ENCODE peak calls at places on chromosomes 1 and 21, in nine cellular contexts. N, R, M, A, F, J, S, B and W are unnamed samples. For H3K36me3 and H3K4me1, the result is how much of the 10 kb centered on the place peaks cover.

GRCh38 chr1:22861764-22862440 is 110.8 kb downstream of the LACTBL1 start:
- DNase-seq in R (peak), J (peak), A (no peak), S (no peak), F (peak), B (no peak), N (no peak), M (peak), W (no peak)

GRCh38 chr1:2132222-2133038 is 62.1 kb downstream of the FAAP20 start:
- DNase-seq in B (peak), A (peak), N (no peak), R (peak), J (peak), S (no peak), F (no peak), M (no peak), W (peak)

GRCh38 chr1:111513410-111514020 is 10.1 kb upstream of the ADORA3 start:
- DNase-seq in J (no peak), F (no peak), M (no peak), B (no peak), A (peak), S (no peak), N (no peak), R (no peak), W (no peak)

GRCh38 chr1:231423648-231424047 is 1.6 kb upstream of the EGLN1 start:
- DNase-seq in R (no peak), J (no peak), B (no peak), S (no peak), M (no peak), A (no peak), N (no peak), F (no peak), W (no peak)

GRCh38 chr1:34362949-34363348 is 186.2 kb downstream of the C1orf94 start:
- DNase-seq in N (no peak), A (no peak), B (no peak), R (no peak), J (no peak), M (no peak), S (no peak), F (no peak), W (no peak)

GRCh38 chr1:90854559-90854958 is 137.5 kb upstream of the BARHL2 start:
- DNase-seq in S (no peak), A (no peak), M (no peak), B (no peak), N (no peak), F (no peak), R (no peak), J (no peak), W (no peak)

GRCh38 chr1:17010601-17011438 is 908 bp downstream of the ATP13A2 start:
- DNase-seq in A (peak), J (peak), N (no peak), M (peak), B (peak), S (peak), F (peak), R (peak), W (peak)

GRCh38 chr1:156801409-156802121 is 15.1 kb downstream of the SH2D2A start:
- DNase-seq in F (no peak), R (no peak), S (no peak), N (no peak), A (peak), B (no peak), M (peak), J (no peak), W (no peak)

GRCh38 chr21:30336596-30336995 is 898 bp downstream of the KRTAP27-1 start:
- DNase-seq in A (no peak), F (no peak), S (no peak), M (no peak), N (no peak), R (no peak), B (no peak), J (no peak), W (no peak)

GRCh38 chr1:104466068-104466467 is 716.4 kb downstream of the AMY1C start:
- DNase-seq in A (no peak), S (no peak), R (no peak), M (no peak), N (no peak), J (no peak), F (no peak), B (no peak), W (no peak)

GRCh38 chr1:243488459-243489163 is 232.8 kb downstream of the SDCCAG8 start:
- DNase-seq in M (no peak), R (no peak), N (no peak), S (no peak), B (no peak), J (no peak), A (no peak), F (no peak), W (no peak)
- H3K4me3 ChIP-seq in M (no peak), R (no peak), N (no peak), S (no peak), B (no peak), J (no peak), A (no peak), F (no peak), W (no peak)

GRCh38 chr1:66294692-66295384 is 239.1 kb upstream of the SGIP1 start:
- DNase-seq in S (no peak), M (no peak), B (no peak), R (no peak), J (no peak), N (no peak), F (no peak), A (no peak), W (no peak)

GRCh38 chr1:66292341-66292740 is 241.6 kb upstream of the SGIP1 start:
- DNase-seq in S (no peak), R (no peak), N (no peak), M (no peak), F (no peak), A (no peak), J (no peak), B (no peak), W (no peak)

GRCh38 chr1:66288048-66288447 is 245.9 kb upstream of the SGIP1 start:
- DNase-seq in R (no peak), B (no peak), A (no peak), N (no peak), J (no peak), F (no peak), M (no peak), S (no peak), W (no peak)

GRCh38 chr1:66292944-66293343 is 241.0 kb upstream of the SGIP1 start:
- DNase-seq in B (no peak), F (no peak), S (no peak), R (no peak), M (no peak), A (no peak), J (no peak), N (no peak), W (no peak)

GRCh38 chr1:66291047-66291864 is 242.7 kb upstream of the SGIP1 start:
- DNase-seq in A (no peak), S (no peak), R (no peak), F (no peak), J (no peak), B (no peak), N (no peak), M (no peak), W (no peak)
- H3K36me3 ChIP-seq in A (under half), S (under half), R (under half), F (under half), J (under half), B (under half), N (under half), M (under half), W (under half)

GRCh38 chr1:207810606-207811295 is 58.9 kb downstream of the CD46 start:
- DNase-seq in N (no peak), S (no peak), M (no peak), F (no peak), A (no peak), B (no peak), J (no peak), R (no peak), W (no peak)

GRCh38 chr1:207808322-207808705 is 56.5 kb downstream of the CD46 start:
- DNase-seq in F (no peak), J (no peak), R (no peak), S (no peak), N (no peak), A (no peak), B (no peak), M (no peak), W (no peak)

GRCh38 chr1:207807395-207808321 is 55.8 kb downstream of the CD46 start:
- DNase-seq in F (peak), A (peak), R (no peak), N (no peak), J (no peak), B (no peak), M (peak), S (no peak), W (no peak)

GRCh38 chr1:207810173-207810572 is 58.3 kb downstream of the CD46 start:
- DNase-seq in M (no peak), J (no peak), N (no peak), R (no peak), B (no peak), A (no peak), S (no peak), F (no peak), W (no peak)

DNA sequence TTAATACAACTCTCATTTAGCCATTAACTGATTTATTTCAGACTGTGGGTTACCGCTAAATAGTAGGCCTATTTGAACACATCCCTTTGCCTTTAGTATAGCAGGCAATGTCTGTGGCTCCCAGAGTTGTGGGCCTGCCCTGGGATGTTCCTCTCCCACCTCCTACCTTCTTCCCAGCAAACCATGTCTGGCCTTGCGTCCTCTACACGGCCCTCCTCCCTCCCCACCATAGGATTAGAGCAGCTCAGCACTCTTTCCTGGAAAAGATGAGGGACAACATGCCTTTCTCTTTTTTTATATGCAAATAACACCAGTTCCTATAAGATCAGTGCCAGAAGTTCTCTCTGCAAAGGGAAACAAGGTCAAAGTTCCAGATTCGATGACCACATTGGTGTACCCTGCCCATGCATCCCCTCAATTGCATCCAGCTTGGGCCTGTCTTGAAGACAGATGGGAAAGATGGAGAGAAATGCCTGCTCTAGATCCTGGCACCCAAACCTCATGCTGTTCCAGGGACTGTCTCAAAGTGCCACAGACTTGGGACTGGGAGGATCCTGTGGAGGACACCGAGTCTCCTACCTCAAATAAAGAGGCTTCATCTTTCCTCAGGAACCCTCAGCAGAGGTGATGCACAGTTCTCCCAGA is 57.2 kb downstream of the CD46 start:
- DNase-seq in F (no peak), B (no peak), N (no peak), S (no peak), J (no peak), R (no peak), M (no peak), A (no peak), W (no peak)
- H3K4me1 ChIP-seq in F (under half), B (half or more), N (under half), S (under half), J (half or more), R (under half), M (half or more), A (half or more), W (under half)

GRCh38 chr1:64019818-64020217 is 183.6 kb upstream of the UBE2U start:
- DNase-seq in J (no peak), B (no peak), R (peak), M (peak), N (no peak), S (no peak), A (no peak), F (peak), W (no peak)
- H3K4me3 ChIP-seq in J (no peak), B (peak), R (no peak), M (peak), N (no peak), S (no peak), A (peak), F (no peak), W (no peak)

DNA sequence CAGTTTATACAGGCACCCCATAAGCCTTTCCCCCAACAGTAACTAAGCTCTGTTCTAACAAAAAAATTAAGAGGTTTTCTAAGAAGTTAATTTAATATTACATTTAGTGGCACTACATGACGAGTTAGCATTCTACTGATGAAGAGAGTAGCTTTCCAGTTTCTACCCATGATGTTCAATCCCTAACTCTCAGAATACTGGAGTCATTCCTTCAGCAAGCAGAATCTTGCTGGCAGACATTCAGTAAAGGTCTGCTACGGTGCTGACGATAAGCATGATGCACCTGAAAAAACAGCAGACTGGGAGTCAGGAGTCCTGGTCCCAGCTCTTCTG is 24.5 kb downstream of the SRSF4 start:
- DNase-seq in R (no peak), F (no peak), M (no peak), A (no peak), N (no peak), B (no peak), S (no peak), J (no peak), W (no peak)
- H3K36me3 ChIP-seq in R (under half), F (under half), M (half or more), A (half or more), N (half or more), B (half or more), S (under half), J (half or more), W (under half)

GRCh38 chr21:37869661-37870060 is 46.6 kb downstream of the KCNJ6 start:
- DNase-seq in N (no peak), J (no peak), R (no peak), F (no peak), M (no peak), B (no peak), A (no peak), S (no peak), W (no peak)

GRCh38 chr21:37873655-37874054 is 42.6 kb downstream of the KCNJ6 start:
- DNase-seq in J (no peak), B (no peak), N (no peak), R (peak), S (no peak), F (no peak), A (no peak), M (no peak), W (no peak)

GRCh38 chr21:37868896-37869295 is 47.4 kb downstream of the KCNJ6 start:
- DNase-seq in J (no peak), B (no peak), S (no peak), M (no peak), R (peak), F (no peak), N (no peak), A (no peak), W (no peak)

GRCh38 chr21:37870229-37870628 is 46.0 kb downstream of the KCNJ6 start:
- DNase-seq in A (no peak), B (no peak), J (no peak), S (no peak), R (no peak), M (no peak), F (no peak), N (no peak), W (no peak)

GRCh38 chr21:37871121-37871862 is 45.0 kb downstream of the KCNJ6 start:
- DNase-seq in N (no peak), S (no peak), M (no peak), F (no peak), B (no peak), J (no peak), A (no peak), R (no peak), W (no peak)
- H3K4me1 ChIP-seq in N (under half), S (under half), M (under half), F (under half), B (under half), J (under half), A (under half), R (under half), W (under half)

GRCh38 chr1:183734600-183735036 is 70.3 kb upstream of the RGL1 start:
- DNase-seq in A (peak), M (peak), N (no peak), B (no peak), S (no peak), J (peak), R (peak), F (no peak), W (no peak)
- H3K4me3 ChIP-seq in A (peak), M (no peak), N (no peak), B (no peak), S (no peak), J (no peak), R (no peak), F (no peak), W (no peak)

DNA sequence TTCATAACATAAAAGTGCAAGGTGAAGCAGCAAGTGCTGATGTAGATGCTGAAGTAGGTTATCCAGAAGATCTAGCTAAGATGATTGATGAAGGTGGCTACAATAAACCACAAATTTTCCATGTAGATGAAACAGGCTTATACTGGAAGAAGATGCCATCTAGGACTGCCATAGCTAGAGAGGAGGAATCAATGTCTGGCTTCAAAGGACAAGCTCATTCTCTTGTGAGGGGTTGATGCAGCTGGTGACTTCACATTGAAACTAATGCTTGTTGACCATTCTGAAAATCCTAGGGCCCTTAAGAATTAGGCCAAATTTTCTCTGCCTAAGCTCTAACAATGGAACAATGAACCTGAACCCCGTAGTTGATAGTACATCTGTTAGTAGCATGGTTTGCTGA is 34.0 kb downstream of the FLVCR1 start:
- DNase-seq in R (no peak), J (no peak), S (no peak), A (no peak), B (no peak), N (no peak), F (no peak), M (no peak), W (no peak)
- H3K36me3 ChIP-seq in R (under half), J (under half), S (under half), A (half or more), B (half or more), N (under half), F (under half), M (half or more), W (under half)

GRCh38 chr1:87201768-87202167 is 126.9 kb upstream of the LMO4 start:
- DNase-seq in M (no peak), J (no peak), N (no peak), R (no peak), F (no peak), B (no peak), S (no peak), A (no peak), W (no peak)
- H3K4me1 ChIP-seq in M (under half), J (under half), N (under half), R (under half), F (under half), B (under half), S (under half), A (under half), W (under half)